ENCODE peak calls at places on chromosomes 1 and 21, in five cellular contexts. One of them, this sample, is unnamed.

GRCh38 chr1:203996126-203996525 is 76.8 kb upstream of the SOX13 start:
- DNase-seq in GM19239: no peak
- DNase-seq in SK-N-DZ: no peak
- DNase-seq in fibroblast of lung: no peak
- DNase-seq in ELR: no peak
- DNase-seq in this sample: no peak

GRCh38 chr1:111990878-111991760 is 1.7 kb upstream of the KCND3 start:
- DNase-seq in GM19239: no peak
- DNase-seq in SK-N-DZ: no peak
- DNase-seq in fibroblast of lung: peak
- DNase-seq in ELR: peak
- DNase-seq in this sample: no peak

GRCh38 chr1:115642168-115643072 is 650 bp downstream of the VANGL1 start:
- DNase-seq in GM19239: peak
- DNase-seq in SK-N-DZ: peak
- DNase-seq in fibroblast of lung: peak
- DNase-seq in ELR: peak
- DNase-seq in this sample: no peak

GRCh38 chr1:224784606-224785328 is 144.7 kb upstream of the DNAH14 start:
- DNase-seq in GM19239: no peak
- DNase-seq in SK-N-DZ: no peak
- DNase-seq in fibroblast of lung: peak
- DNase-seq in ELR: peak
- DNase-seq in this sample: no peak

GRCh38 chr1:181538836-181539235 is 55.5 kb downstream of the CACNA1E start:
- DNase-seq in GM19239: no peak
- DNase-seq in SK-N-DZ: no peak
- DNase-seq in fibroblast of lung: no peak
- DNase-seq in ELR: no peak
- DNase-seq in this sample: no peak

GRCh38 chr1:248361111-248361715 is at the start of gene OR2T4:
- DNase-seq in GM19239: no peak
- DNase-seq in SK-N-DZ: no peak
- DNase-seq in fibroblast of lung: no peak
- DNase-seq in ELR: no peak
- DNase-seq in this sample: no peak

GRCh38 chr1:61741682-61742619 is at the start of gene PATJ:
- DNase-seq in GM19239: peak
- DNase-seq in SK-N-DZ: peak
- DNase-seq in fibroblast of lung: peak
- DNase-seq in ELR: peak
- DNase-seq in this sample: no peak

GRCh38 chr1:88892146-88892877 is 945 bp upstream of the GTF2B start:
- DNase-seq in GM19239: no peak
- DNase-seq in SK-N-DZ: no peak
- DNase-seq in fibroblast of lung: peak
- DNase-seq in ELR: peak
- DNase-seq in this sample: peak

GRCh38 chr1:29683472-29683871 is 447.1 kb downstream of the PTPRU start:
- DNase-seq in GM19239: no peak
- DNase-seq in SK-N-DZ: no peak
- DNase-seq in fibroblast of lung: no peak
- DNase-seq in ELR: no peak
- DNase-seq in this sample: no peak

GRCh38 chr1:19262047-19262446 is 10.4 kb downstream of the MRTO4 start:
- DNase-seq in GM19239: no peak
- DNase-seq in SK-N-DZ: no peak
- DNase-seq in fibroblast of lung: no peak
- DNase-seq in ELR: no peak
- DNase-seq in this sample: no peak

GRCh38 chr21:45622416-45623097 is 21.0 kb upstream of the PCBP3 start:
- DNase-seq in GM19239: no peak
- DNase-seq in SK-N-DZ: no peak
- DNase-seq in fibroblast of lung: no peak
- DNase-seq in ELR: no peak
- DNase-seq in this sample: no peak

GRCh38 chr1:206556748-206557635 is 49.7 kb downstream of the RASSF5 start:
- DNase-seq in GM19239: peak
- DNase-seq in SK-N-DZ: peak
- DNase-seq in fibroblast of lung: peak
- DNase-seq in ELR: peak
- DNase-seq in this sample: no peak

GRCh38 chr1:17108786-17109185 is 10.5 kb downstream of the PADI2 start:
- DNase-seq in GM19239: no peak
- DNase-seq in SK-N-DZ: no peak
- DNase-seq in fibroblast of lung: no peak
- DNase-seq in ELR: no peak
- DNase-seq in this sample: no peak

GRCh38 chr1:185309566-185309965 is 7.5 kb downstream of the IVNS1ABP start:
- DNase-seq in GM19239: no peak
- DNase-seq in SK-N-DZ: no peak
- DNase-seq in fibroblast of lung: peak
- DNase-seq in ELR: no peak
- DNase-seq in this sample: no peak

This sample was measured in pulmonary artery endothelial cell.